ENCODE peak calls at places on chromosomes 1 and 21, in seven cellular contexts. Z is neural progenitor cell; O is effector memory CD4-positive, alpha-beta T cell; B is brain microvascular endothelial cell; W is AG09309; G is Peyer's patch; F is IMR-90. P is an unnamed sample.
A peak's percentile ranks its signal among the peaks of the same experiment; 100 is the strongest.

GRCh38 chr1:231027136-231027925 is 12.7 kb downstream of the FAM89A start:
- DNase-seq in Z (no peak), O (no peak), B (no peak), W (no peak), G (no peak), F (no peak), P (no peak)

GRCh38 chr1:231590453-231591198 is 36.0 kb upstream of the DISC1 start:
- DNase-seq in Z (peak; percentile 67), O (peak; percentile 9), B (peak; percentile 64), W (peak; percentile 39), G (no peak), F (peak; percentile 83), P (peak; percentile 82)

GRCh38 chr1:31621498-31621820 is 4.0 kb downstream of the HCRTR1 start:
- DNase-seq in Z (no peak), O (no peak), B (no peak), W (no peak), G (no peak), F (no peak), P (no peak)

GRCh38 chr1:242199861-242200458 is 201.1 kb upstream of the MAP1LC3C start:
- DNase-seq in Z (no peak), O (no peak), B (no peak), W (no peak), G (no peak), F (no peak), P (no peak)

GRCh38 chr21:27403011-27403410 is 436.1 kb upstream of the ADAMTS5 start:
- DNase-seq in Z (no peak), O (no peak), B (no peak), W (no peak), G (no peak), F (no peak), P (no peak)

GRCh38 chr1:101239095-101240040 is 2.5 kb downstream of the S1PR1 start:
- DNase-seq in Z (no peak), O (peak; percentile 63), B (no peak), W (no peak), G (no peak), F (no peak), P (no peak)

GRCh38 chr21:45289134-45289533 is 1.4 kb upstream of the POFUT2 start:
- DNase-seq in Z (no peak), O (no peak), B (no peak), W (no peak), G (no peak), F (no peak), P (no peak)

GRCh38 chr1:54498383-54499096 is 49.5 kb upstream of the ACOT11 start:
- DNase-seq in Z (peak; percentile 56), O (no peak), B (no peak), W (no peak), G (no peak), F (no peak), P (no peak)

GRCh38 chr1:114490235-114490634 is 20.8 kb downstream of the TRIM33 start:
- DNase-seq in Z (no peak), O (no peak), B (no peak), W (no peak), G (no peak), F (no peak), P (no peak)

GRCh38 chr1:241639653-241640148 is 468 bp downstream of the CHML start:
- DNase-seq in Z (peak; percentile 67), O (peak; percentile 2), B (peak; percentile 32), W (no peak), G (no peak), F (no peak), P (peak; percentile 44)

GRCh38 chr1:25117233-25117823 is 115.0 kb downstream of the SYF2 start:
- DNase-seq in Z (peak; percentile 33), O (no peak), B (no peak), W (no peak), G (peak; percentile 71), F (no peak), P (no peak)

GRCh38 chr1:205510308-205510950 is 6.0 kb downstream of the CDK18 start:
- DNase-seq in Z (no peak), O (no peak), B (no peak), W (no peak), G (no peak), F (no peak), P (no peak)

GRCh38 chr1:64470670-64471217 is 815 bp downstream of the CACHD1 start:
- DNase-seq in Z (peak; percentile 73), O (no peak), B (no peak), W (no peak), G (peak; percentile 54), F (no peak), P (peak; percentile 65)

GRCh38 chr1:116521186-116521585 is 49.6 kb downstream of the CD58 start:
- DNase-seq in Z (no peak), O (no peak), B (peak; percentile 22), W (no peak), G (no peak), F (peak; percentile 41), P (no peak)

GRCh38 chr1:84619383-84620093 is 45.3 kb upstream of the CTBS start:
- DNase-seq in Z (no peak), O (no peak), B (peak; percentile 90), W (no peak), G (no peak), F (peak; percentile 81), P (peak; percentile 33)

GRCh38 chr1:30484668-30485067 is 238.7 kb downstream of the MATN1 start:
- DNase-seq in Z (no peak), O (no peak), B (no peak), W (no peak), G (peak; percentile 20), F (no peak), P (no peak)

GRCh38 chr21:33478858-33479678 is 706 bp downstream of the TMEM50B start:
- DNase-seq in Z (peak; percentile 73), O (peak; percentile 16), B (no peak), W (no peak), G (peak; percentile 58), F (peak; percentile 17), P (peak; percentile 39)

GRCh38 chr21:41112740-41113692 is 54.9 kb upstream of the BACE2 start:
- DNase-seq in Z (peak; percentile 36), O (no peak), B (peak; percentile 80), W (peak; percentile 85), G (no peak), F (peak; percentile 79), P (peak; percentile 97)

GRCh38 chr1:108053291-108054023 is 88.5 kb upstream of the VAV3 start:
- DNase-seq in Z (no peak), O (no peak), B (peak; percentile 67), W (peak; percentile 11), G (no peak), F (peak; percentile 2), P (no peak)

GRCh38 chr1:8194481-8195227 is 123.3 kb upstream of the SLC45A1 start:
- DNase-seq in Z (no peak), O (no peak), B (peak; percentile 78), W (no peak), G (no peak), F (peak; percentile 67), P (no peak)

GRCh38 chr1:233341117-233341516 is 13.6 kb downstream of the MAP3K21 start:
- DNase-seq in Z (no peak), O (no peak), B (no peak), W (no peak), G (no peak), F (no peak), P (no peak)
- H3K4me3 ChIP-seq in Z (no peak overlapping the region), O (no peak overlapping the region), B (no peak overlapping the region), W (no peak overlapping the region), G (no peak overlapping the region), F (no peak overlapping the region), P (no peak overlapping the region)

GRCh38 chr21:36113647-36114428 is 21.0 kb upstream of the CBR3 start:
- DNase-seq in Z (no peak), O (peak; percentile 68), B (no peak), W (no peak), G (peak; percentile 87), F (no peak), P (no peak)
- H3K4me3 ChIP-seq in Z (no peak overlapping the region), O (peak overlapping the region; percentile 56), B (no peak overlapping the region), W (no peak overlapping the region), G (peak overlapping the region; percentile 32), F (no peak overlapping the region), P (no peak overlapping the region)

GRCh38 chr1:98660941-98661543 is 479 bp upstream of the SNX7 start:
- DNase-seq in Z (no peak), O (no peak), B (no peak), W (no peak), G (no peak), F (peak; percentile 2), P (peak; percentile 12)
- H3K4me3 ChIP-seq in Z (peak overlapping the region; percentile 64), O (peak overlapping the region; percentile 61), B (peak overlapping the region; percentile 79), W (peak overlapping the region; percentile 76), G (peak overlapping the region; percentile 54), F (peak overlapping the region; percentile 97), P (peak overlapping the region; percentile 77)

GRCh38 chr1:181100015-181100905 is 11.8 kb downstream of the IER5 start:
- DNase-seq in Z (peak; percentile 43), O (no peak), B (no peak), W (no peak), G (no peak), F (no peak), P (no peak)
- H3K4me3 ChIP-seq in Z (no peak overlapping the region), O (no peak overlapping the region), B (no peak overlapping the region), W (no peak overlapping the region), G (no peak overlapping the region), F (no peak overlapping the region), P (no peak overlapping the region)

DNA sequence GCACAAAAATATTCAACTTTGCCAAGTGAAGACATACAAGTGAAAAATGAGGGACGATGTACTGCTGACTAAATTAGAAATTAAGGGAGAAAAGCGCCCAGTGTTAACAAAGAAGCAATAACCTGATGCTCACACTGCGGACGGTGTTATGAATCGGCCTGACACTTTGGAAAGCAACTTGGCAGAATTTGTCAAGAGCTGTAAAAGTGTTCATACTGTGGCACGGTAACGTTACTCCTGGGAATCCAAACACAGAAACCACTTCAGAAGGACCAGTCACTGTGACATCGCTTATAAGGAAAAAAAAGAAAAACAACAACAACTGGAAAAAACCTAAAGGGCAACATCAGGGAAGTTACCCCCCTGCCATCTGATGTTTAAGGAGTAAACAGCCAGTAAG is 27.8 kb downstream of the CAPZB start:
- DNase-seq in Z (peak; percentile 34), O (no peak), B (no peak), W (no peak), G (no peak), F (no peak), P (no peak)
- H3K4me3 ChIP-seq in Z (peak overlapping the region; percentile 24), O (no peak overlapping the region), B (no peak overlapping the region), W (no peak overlapping the region), G (no peak overlapping the region), F (no peak overlapping the region), P (no peak overlapping the region)

GRCh38 chr1:81804320-81804719 is 3.6 kb downstream of the ADGRL2 start:
- DNase-seq in Z (peak; percentile 67), O (no peak), B (no peak), W (no peak), G (no peak), F (no peak), P (peak; percentile 29)

GRCh38 chr1:81805537-81806431 is 5.0 kb downstream of the ADGRL2 start:
- DNase-seq in Z (no peak), O (no peak), B (no peak), W (no peak), G (no peak), F (no peak), P (no peak)

GRCh38 chr1:81801834-81802531 is 1.2 kb downstream of the ADGRL2 start:
- DNase-seq in Z (peak; percentile 62), O (no peak), B (peak; percentile 28), W (no peak), G (no peak), F (peak; percentile 40), P (peak; percentile 72)

GRCh38 chr1:81802601-81803422 is 2.1 kb downstream of the ADGRL2 start:
- DNase-seq in Z (peak; percentile 76), O (no peak), B (peak; percentile 43), W (no peak), G (peak; percentile 55), F (peak; percentile 33), P (peak; percentile 83)

GRCh38 chr1:81803423-81804103 is 2.8 kb downstream of the ADGRL2 start:
- DNase-seq in Z (peak; percentile 83), O (no peak), B (peak; percentile 14), W (no peak), G (no peak), F (peak; percentile 2), P (peak; percentile 50)
- H3K4me3 ChIP-seq in Z (peak overlapping the region; percentile 98), O (no peak overlapping the region), B (peak overlapping the region; percentile 77), W (peak overlapping the region; percentile 97), G (peak overlapping the region; percentile 47), F (peak overlapping the region; percentile 55), P (peak overlapping the region; percentile 94)